ENCODE peak calls at places on chromosomes 3 and 15, in six cellular contexts. One of them, this sample, is unnamed.

GRCh38 chr3:52848617-52849016 is 13.8 kb upstream of the MUSTN1 start:
- DNase-seq in Panc1: no peak
- DNase-seq in mucosa of descending colon: no peak
- DNase-seq in psoas muscle: peak; percentile 50
- DNase-seq in MCF 10A: peak; percentile 46
- DNase-seq in endodermal cell: no peak
- DNase-seq in this sample: no peak

GRCh38 chr15:68418611-68419161 is 13.3 kb downstream of the ITGA11 start:
- DNase-seq in mucosa of descending colon: peak; percentile 72
- DNase-seq in MCF 10A: peak; percentile 18
- DNase-seq in endodermal cell: peak; percentile 42
- DNase-seq in Panc1: no peak
- DNase-seq in psoas muscle: no peak
- DNase-seq in this sample: no peak

GRCh38 chr3:3086239-3086638 is 23.9 kb downstream of the IL5RA start:
- DNase-seq in mucosa of descending colon: no peak
- DNase-seq in psoas muscle: no peak
- DNase-seq in MCF 10A: no peak
- DNase-seq in endodermal cell: no peak
- DNase-seq in Panc1: no peak
- DNase-seq in this sample: no peak

GRCh38 chr15:73517566-73517965 is 74.6 kb downstream of the REC114 start:
- DNase-seq in endodermal cell: peak; percentile 48
- DNase-seq in Panc1: no peak
- DNase-seq in MCF 10A: no peak
- DNase-seq in mucosa of descending colon: no peak
- DNase-seq in psoas muscle: no peak
- DNase-seq in this sample: no peak

GRCh38 chr3:5304789-5305680 is 117.5 kb downstream of the EDEM1 start:
- DNase-seq in mucosa of descending colon: no peak
- DNase-seq in MCF 10A: peak; percentile 63
- DNase-seq in psoas muscle: peak; percentile 18
- DNase-seq in Panc1: peak; percentile 12
- DNase-seq in endodermal cell: peak; percentile 87
- DNase-seq in this sample: no peak

GRCh38 chr3:51500632-51501131 is 867 bp upstream of the DCAF1 start:
- DNase-seq in Panc1: no peak
- DNase-seq in endodermal cell: peak; percentile 52
- DNase-seq in mucosa of descending colon: peak; percentile 58
- DNase-seq in MCF 10A: no peak
- DNase-seq in psoas muscle: no peak
- DNase-seq in this sample: no peak

GRCh38 chr3:141389703-141390102 is 21.4 kb downstream of the ZBTB38 start:
- DNase-seq in mucosa of descending colon: no peak
- DNase-seq in MCF 10A: peak; percentile 47
- DNase-seq in psoas muscle: no peak
- DNase-seq in endodermal cell: no peak
- DNase-seq in Panc1: no peak
- DNase-seq in this sample: no peak

GRCh38 chr15:60118146-60118545 is 114.0 kb downstream of the FOXB1 start:
- DNase-seq in mucosa of descending colon: no peak
- DNase-seq in MCF 10A: no peak
- DNase-seq in endodermal cell: peak; percentile 86
- DNase-seq in Panc1: no peak
- DNase-seq in psoas muscle: no peak
- DNase-seq in this sample: no peak

GRCh38 chr3:161914703-161915102 is 418.1 kb downstream of the OTOL1 start:
- DNase-seq in psoas muscle: no peak
- DNase-seq in MCF 10A: no peak
- DNase-seq in mucosa of descending colon: no peak
- DNase-seq in Panc1: peak; percentile 13
- DNase-seq in endodermal cell: peak; percentile 79
- DNase-seq in this sample: no peak

GRCh38 chr3:126201168-126201567 is 20.8 kb upstream of the ALDH1L1 start:
- DNase-seq in MCF 10A: no peak
- DNase-seq in Panc1: no peak
- DNase-seq in endodermal cell: no peak
- DNase-seq in mucosa of descending colon: no peak
- DNase-seq in psoas muscle: no peak
- DNase-seq in this sample: no peak

GRCh38 chr15:69735126-69735525 is 282.5 kb downstream of the RPLP1 start:
- DNase-seq in Panc1: no peak
- DNase-seq in MCF 10A: no peak
- DNase-seq in mucosa of descending colon: no peak
- DNase-seq in psoas muscle: no peak
- DNase-seq in endodermal cell: no peak
- DNase-seq in this sample: no peak

GRCh38 chr3:112979244-112979832 is 4.4 kb upstream of the CD200R1 start:
- DNase-seq in Panc1: no peak
- DNase-seq in MCF 10A: peak; percentile 56
- DNase-seq in mucosa of descending colon: no peak
- DNase-seq in psoas muscle: no peak
- DNase-seq in endodermal cell: no peak
- DNase-seq in this sample: no peak

GRCh38 chr15:99438222-99438592 is 127.6 kb upstream of the MEF2A start:
- DNase-seq in Panc1: no peak
- DNase-seq in mucosa of descending colon: no peak
- DNase-seq in psoas muscle: no peak
- DNase-seq in MCF 10A: no peak
- DNase-seq in endodermal cell: peak; percentile 50
- DNase-seq in this sample: no peak

GRCh38 chr15:88467935-88468528 is 524 bp downstream of the MRPS11 start:
- DNase-seq in MCF 10A: no peak
- DNase-seq in psoas muscle: no peak
- DNase-seq in mucosa of descending colon: no peak
- DNase-seq in Panc1: no peak
- DNase-seq in endodermal cell: peak; percentile 57
- DNase-seq in this sample: no peak

GRCh38 chr3:187130346-187131066 is 8.8 kb downstream of the RPL39L start:
- DNase-seq in endodermal cell: no peak
- DNase-seq in MCF 10A: peak; percentile 56
- DNase-seq in psoas muscle: no peak
- DNase-seq in mucosa of descending colon: peak; percentile 24
- DNase-seq in Panc1: no peak
- DNase-seq in this sample: no peak

DNA sequence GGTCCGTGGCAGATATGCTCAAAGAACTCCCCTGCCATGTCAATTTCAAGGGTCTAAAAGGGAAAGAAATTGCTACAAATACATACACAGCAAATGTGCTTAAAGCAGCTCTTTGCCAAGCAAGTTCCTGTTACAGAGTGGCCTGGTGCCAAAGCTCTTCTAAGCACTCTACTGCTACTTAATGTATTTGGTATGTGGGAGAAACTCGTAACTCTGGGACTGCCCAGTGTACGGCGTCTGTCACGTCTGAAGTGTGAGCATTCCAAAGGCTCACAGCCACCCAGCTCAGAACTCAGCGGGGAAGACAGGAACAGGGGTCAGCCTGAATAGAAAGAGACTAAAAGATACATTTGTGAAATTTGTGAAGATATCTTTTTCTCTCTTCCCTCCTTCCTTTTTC is 54.6 kb downstream of the RBMS3 start:
- DNase-seq in endodermal cell: peak; percentile 81
- DNase-seq in Panc1: no peak
- DNase-seq in MCF 10A: peak; percentile 95
- DNase-seq in mucosa of descending colon: peak; percentile 40
- DNase-seq in psoas muscle: peak; percentile 59
- DNase-seq in this sample: peak; percentile 42
- TF ChIP-seq CTCF in endodermal cell: no peak
- TF ChIP-seq CTCF in Panc1: no peak
- TF ChIP-seq CTCF in MCF 10A: no peak
- TF ChIP-seq CTCF in mucosa of descending colon: no peak
- TF ChIP-seq CTCF in psoas muscle: no peak
- TF ChIP-seq CTCF in this sample: no peak

DNA sequence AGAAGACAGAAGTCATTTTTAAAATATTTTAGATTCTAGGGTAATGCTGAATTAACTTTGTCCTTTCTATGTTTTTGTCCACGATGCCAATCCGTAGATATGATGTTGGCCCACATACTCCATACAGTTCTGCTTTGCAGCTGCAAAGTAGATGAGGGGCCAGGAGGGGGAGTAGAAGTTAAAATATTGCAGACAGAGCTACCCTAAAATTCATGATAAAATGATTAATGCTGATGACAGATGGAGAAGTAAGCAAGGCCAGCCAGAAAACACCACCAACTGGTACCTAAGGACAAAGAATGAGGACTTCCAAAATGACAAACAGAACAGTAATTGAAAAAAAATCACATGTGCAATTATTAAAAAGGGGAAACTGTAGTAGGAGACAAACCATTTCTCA is 756.6 kb upstream of the ARPP21 start:
- DNase-seq in psoas muscle: no peak
- DNase-seq in MCF 10A: peak; percentile 11
- DNase-seq in mucosa of descending colon: no peak
- DNase-seq in endodermal cell: no peak
- DNase-seq in Panc1: no peak
- DNase-seq in this sample: no peak
- TF ChIP-seq CTCF in psoas muscle: no peak
- TF ChIP-seq CTCF in MCF 10A: peak; percentile 44
- TF ChIP-seq CTCF in mucosa of descending colon: no peak
- TF ChIP-seq CTCF in endodermal cell: peak; percentile 65
- TF ChIP-seq CTCF in Panc1: no peak
- TF ChIP-seq CTCF in this sample: no peak

DNA sequence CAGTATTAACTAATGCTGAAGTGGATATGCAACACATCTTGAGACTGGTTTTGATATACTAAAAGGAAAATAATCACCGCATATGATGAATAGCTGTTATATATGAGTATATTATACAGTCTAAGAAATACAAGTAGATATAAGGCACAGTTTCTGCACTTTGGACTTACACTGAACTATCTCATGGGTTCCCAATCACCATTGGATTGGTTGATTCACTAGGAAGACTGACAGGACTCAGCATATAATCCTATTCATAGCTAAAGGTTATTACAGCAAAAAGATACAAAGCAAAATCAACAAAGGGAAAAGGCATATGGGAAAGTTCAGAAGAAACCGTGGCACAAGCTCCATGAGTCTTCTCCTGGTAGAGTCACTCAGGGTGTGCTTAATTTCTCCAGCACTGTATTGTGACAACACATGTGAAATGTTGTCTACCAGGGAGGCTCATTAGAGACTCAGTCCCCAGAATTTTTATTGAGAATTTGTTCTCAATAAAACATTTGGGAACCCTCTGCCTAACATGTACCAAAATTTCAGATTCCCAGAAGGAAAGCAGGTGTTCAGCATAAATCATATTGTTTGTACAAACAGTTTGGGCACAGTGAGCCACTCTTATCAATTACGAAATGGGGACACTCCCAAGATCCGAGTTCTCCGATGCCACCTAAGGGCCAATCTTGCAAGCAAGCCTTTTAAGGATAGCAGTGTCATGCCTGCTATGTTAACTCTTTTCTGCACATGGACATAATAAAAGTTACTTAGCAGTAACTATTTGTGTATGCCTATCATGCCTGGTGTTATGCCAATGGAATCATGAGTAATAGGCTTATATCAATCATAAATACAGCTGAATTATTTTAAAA is 26.8 kb downstream of the CMC1 start:
- DNase-seq in mucosa of descending colon: no peak
- DNase-seq in Panc1: no peak
- DNase-seq in MCF 10A: peak; percentile 35
- DNase-seq in endodermal cell: no peak
- DNase-seq in psoas muscle: no peak
- DNase-seq in this sample: no peak
- TF ChIP-seq CTCF in mucosa of descending colon: no peak
- TF ChIP-seq CTCF in Panc1: no peak
- TF ChIP-seq CTCF in MCF 10A: no peak
- TF ChIP-seq CTCF in endodermal cell: no peak
- TF ChIP-seq CTCF in psoas muscle: no peak
- TF ChIP-seq CTCF in this sample: no peak

DNA sequence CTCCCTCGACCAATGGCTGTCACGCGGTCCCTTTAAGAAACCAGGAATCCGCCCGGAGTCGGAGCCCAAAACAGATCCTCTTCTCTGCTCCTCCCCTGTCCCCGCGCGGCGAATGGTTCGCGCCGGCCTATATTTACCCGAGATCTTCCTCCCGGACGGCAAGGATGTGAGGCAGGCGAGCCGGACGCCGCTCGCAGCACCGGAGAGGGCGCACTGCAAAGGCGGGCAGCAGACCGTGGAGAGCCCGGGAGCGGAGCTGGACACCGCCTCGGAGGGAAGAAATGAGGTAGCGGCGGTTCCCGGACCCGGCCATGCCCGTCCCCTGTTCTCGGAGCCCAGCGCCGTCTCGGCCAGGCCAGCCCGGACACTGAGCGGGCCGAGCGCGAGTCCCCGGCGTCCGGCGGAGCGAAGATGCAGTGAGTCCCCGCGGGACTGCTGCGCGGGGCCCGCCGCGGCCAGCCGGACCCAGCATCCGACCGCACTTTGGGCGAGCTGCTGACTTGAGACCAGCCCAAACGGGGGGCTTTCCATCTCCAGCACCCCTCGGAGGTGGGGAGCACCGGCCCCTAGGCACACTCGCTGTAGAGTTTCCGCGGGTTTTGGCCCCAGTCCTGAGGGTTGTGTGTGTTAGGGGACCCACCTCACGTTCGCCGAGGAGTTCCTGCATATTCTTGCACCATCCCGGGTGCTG is at the start of gene FAM43A:
- DNase-seq in MCF 10A: peak; percentile 94
- DNase-seq in Panc1: peak; percentile 78
- DNase-seq in mucosa of descending colon: peak; percentile 94
- DNase-seq in psoas muscle: peak; percentile 94
- DNase-seq in endodermal cell: peak; percentile 96
- DNase-seq in this sample: peak; percentile 83
- TF ChIP-seq CTCF in MCF 10A: no peak
- TF ChIP-seq CTCF in Panc1: peak; percentile 36
- TF ChIP-seq CTCF in mucosa of descending colon: peak; percentile 14
- TF ChIP-seq CTCF in psoas muscle: peak; percentile 20
- TF ChIP-seq CTCF in endodermal cell: peak; percentile 47
- TF ChIP-seq CTCF in this sample: no peak

GRCh38 chr15:66084704-66085103 is 168.8 kb downstream of the MEGF11 start:
- DNase-seq in mucosa of descending colon: no peak
- DNase-seq in endodermal cell: no peak
- DNase-seq in psoas muscle: no peak
- DNase-seq in Panc1: no peak
- DNase-seq in MCF 10A: no peak
- DNase-seq in this sample: no peak

GRCh38 chr15:66080791-66081475 is 172.6 kb downstream of the MEGF11 start:
- DNase-seq in MCF 10A: peak; percentile 49
- DNase-seq in psoas muscle: no peak
- DNase-seq in endodermal cell: peak; percentile 86
- DNase-seq in mucosa of descending colon: no peak
- DNase-seq in Panc1: no peak
- DNase-seq in this sample: no peak

GRCh38 chr15:66089049-66089448 is 164.5 kb downstream of the MEGF11 start:
- DNase-seq in Panc1: no peak
- DNase-seq in MCF 10A: no peak
- DNase-seq in mucosa of descending colon: no peak
- DNase-seq in psoas muscle: no peak
- DNase-seq in endodermal cell: peak; percentile 20
- DNase-seq in this sample: no peak

GRCh38 chr15:66085128-66085527 is 168.4 kb downstream of the MEGF11 start:
- DNase-seq in Panc1: no peak
- DNase-seq in mucosa of descending colon: no peak
- DNase-seq in psoas muscle: no peak
- DNase-seq in endodermal cell: peak; percentile 85
- DNase-seq in MCF 10A: peak; percentile 18
- DNase-seq in this sample: no peak
- TF ChIP-seq CTCF in Panc1: no peak
- TF ChIP-seq CTCF in mucosa of descending colon: no peak
- TF ChIP-seq CTCF in psoas muscle: no peak
- TF ChIP-seq CTCF in endodermal cell: peak; percentile 71
- TF ChIP-seq CTCF in MCF 10A: no peak
- TF ChIP-seq CTCF in this sample: no peak